ENCODE peak calls at places on chromosomes 11 and 22, in six cellular contexts. K is stimulated activated CD8-positive, alpha-beta memory T cell treated with anti-CD3 and anti-CD28 coated beads, Interleukin-15, amount 100 ng/mL, for 48 hours; T is NCI-H146; J is naive B cell; Q is pancreas; U is anterior cingulate cortex. E is an unnamed sample.

GRCh38 chr22:18063311-18063710 is 14.5 kb upstream of the PEX26 start:
- DNase-seq in T (no peak), K (no peak), J (no peak), U (no peak), Q (peak; percentile 28), E (no peak)

GRCh38 chr22:45072322-45072903 is 62.6 kb upstream of the PHF21B start:
- DNase-seq in T (no peak), Q (no peak), U (no peak), K (no peak), J (no peak), E (no peak)

GRCh38 chr22:39980635-39981034 is 14.1 kb upstream of the FAM83F start:
- DNase-seq in Q (no peak), K (no peak), J (no peak), U (no peak), T (no peak), E (no peak)

GRCh38 chr11:64042301-64042700 is 6.6 kb downstream of the FLRT1 start:
- DNase-seq in U (no peak), Q (no peak), J (no peak), K (no peak), T (no peak), E (no peak)

GRCh38 chr22:32528984-32529982 is 54.7 kb downstream of the FBXO7 start:
- DNase-seq in J (peak; percentile 32), Q (peak; percentile 83), U (peak; percentile 63), T (peak; percentile 50), K (peak; percentile 41), E (peak; percentile 30)

GRCh38 chr11:19635332-19635731 is 77.3 kb upstream of the NAV2 start:
- DNase-seq in U (no peak), J (no peak), Q (no peak), K (no peak), T (no peak), E (no peak)

GRCh38 chr11:45253640-45254039 is 32.5 kb downstream of the SYT13 start:
- DNase-seq in Q (no peak), K (no peak), T (no peak), J (no peak), U (no peak), E (no peak)

GRCh38 chr11:12791245-12791644 is 117.0 kb downstream of the TEAD1 start:
- DNase-seq in T (no peak), J (no peak), U (no peak), K (no peak), Q (no peak), E (no peak)

GRCh38 chr11:103358251-103358650 is 249.0 kb downstream of the DYNC2H1 start:
- DNase-seq in T (no peak), Q (no peak), K (no peak), U (no peak), J (no peak), E (no peak)

GRCh38 chr11:117492578-117493251 is 165.1 kb downstream of the CEP164 start:
- DNase-seq in K (no peak), U (no peak), T (no peak), Q (peak; percentile 38), J (no peak), E (no peak)

GRCh38 chr11:106956887-106957505 is 61.3 kb downstream of the GUCY1A2 start:
- DNase-seq in J (no peak), T (no peak), Q (no peak), K (no peak), U (no peak), E (no peak)

GRCh38 chr11:1281326-1281973 is 28.0 kb downstream of the TOLLIP start:
- DNase-seq in T (no peak), K (no peak), Q (no peak), U (no peak), J (no peak), E (no peak)

GRCh38 chr22:43706558-43707328 is 105.4 kb downstream of the EFCAB6 start:
- DNase-seq in K (no peak), Q (no peak), U (no peak), J (no peak), T (no peak), E (no peak)

GRCh38 chr11:83046626-83047172 is 25.0 kb downstream of the RAB30 start:
- DNase-seq in K (no peak), U (no peak), J (no peak), Q (no peak), T (no peak), E (no peak)

GRCh38 chr22:30832407-30832987 is 136.1 kb downstream of the MORC2 start:
- DNase-seq in T (no peak), U (no peak), Q (no peak), K (no peak), J (no peak), E (no peak)

GRCh38 chr11:70297341-70297740 is 26.9 kb downstream of the PPFIA1 start:
- DNase-seq in K (no peak), Q (no peak), T (no peak), J (no peak), U (no peak), E (no peak)

GRCh38 chr11:44592125-44592643 is 26.7 kb downstream of the CD82 start:
- DNase-seq in Q (no peak), T (no peak), K (no peak), J (no peak), U (no peak), E (no peak)

GRCh38 chr11:130592056-130592455 is 143.6 kb downstream of the ADAMTS15 start:
- DNase-seq in K (no peak), T (no peak), U (no peak), Q (no peak), J (no peak), E (no peak)

GRCh38 chr11:250740-251299 is 14.0 kb downstream of the PSMD13 start:
- DNase-seq in J (peak; percentile 74), K (peak; percentile 56), U (no peak), Q (peak; percentile 74), T (no peak), E (peak; percentile 68)

GRCh38 chr11:75273989-75274391 is 33.4 kb downstream of the TPBGL start:
- DNase-seq in J (no peak), U (no peak), T (no peak), K (no peak), Q (peak; percentile 26), E (no peak)

GRCh38 chr22:28930357-28931007 is 47.1 kb downstream of the ZNRF3 start:
- DNase-seq in U (no peak), T (no peak), K (no peak), J (no peak), Q (no peak), E (no peak)

GRCh38 chr22:24513706-24514240 is 18.6 kb downstream of the UPB1 start:
- DNase-seq in U (no peak), Q (no peak), K (no peak), T (no peak), J (no peak), E (no peak)

GRCh38 chr22:39239561-39240423 is 5.0 kb downstream of the PDGFB start:
- DNase-seq in K (no peak), J (no peak), Q (peak; percentile 91), T (peak; percentile 73), U (no peak), E (no peak)

GRCh38 chr11:130699561-130699960 is 216.7 kb downstream of the SNX19 start:
- DNase-seq in K (no peak), J (no peak), Q (no peak), U (no peak), T (no peak), E (no peak)

GRCh38 chr11:47869548-47870393 is 21.6 kb upstream of the NUP160 start:
- DNase-seq in J (no peak), T (no peak), U (no peak), Q (no peak), K (no peak), E (no peak)

E was measured in activated T-helper 9 cell treated with anti-CD3 and anti-CD28 coated beads, Interleukin-2, amount 50 U/mL, for 16 hours.